ENCODE peak calls at places on chromosomes 3 and 15, in nine cellular contexts. J, B, P, I, K, M, F, C and W are unnamed samples.
A peak's percentile ranks its signal among the peaks of the same experiment; 100 is the strongest.

GRCh38 chr3:40992023-40992422 is 207.3 kb upstream of the CTNNB1 start:
- DNase-seq in C (no peak), I (no peak), J (no peak), P (no peak), M (no peak), B (no peak), F (no peak), K (no peak), W (no peak)

GRCh38 chr15:29821416-29822099 is 710 bp downstream of the TJP1 start:
- DNase-seq in K (peak; percentile 92), C (peak; percentile 87), B (peak; percentile 93), F (peak; percentile 84), J (peak; percentile 92), M (peak; percentile 80), P (peak; percentile 84), I (peak; percentile 70), W (no peak)

GRCh38 chr3:61682671-61683408 is 121.5 kb downstream of the PTPRG start:
- DNase-seq in J (no peak), M (no peak), B (peak; percentile 76), C (peak; percentile 36), F (no peak), I (peak; percentile 74), P (no peak), K (peak; percentile 24), W (no peak)

GRCh38 chr3:116963802-116964201 is 254.2 kb downstream of the TUSC7 start:
- DNase-seq in B (no peak), F (no peak), M (no peak), I (no peak), C (no peak), K (no peak), P (peak; percentile 17), J (no peak), W (no peak)

GRCh38 chr3:117603097-117603496 is 893.5 kb downstream of the TUSC7 start:
- DNase-seq in C (no peak), K (no peak), B (no peak), I (no peak), M (no peak), P (no peak), F (peak; percentile 85), J (no peak), W (peak; percentile 52)

GRCh38 chr15:58146734-58147133 is 8.6 kb downstream of the AQP9 start:
- DNase-seq in C (no peak), F (no peak), P (peak; percentile 60), M (no peak), K (peak; percentile 25), I (no peak), J (no peak), B (peak; percentile 36), W (no peak)

GRCh38 chr3:188830955-188831354 is 340.8 kb upstream of the TPRG1 start:
- DNase-seq in F (no peak), K (no peak), M (peak; percentile 8), I (no peak), B (peak; percentile 46), C (no peak), J (peak; percentile 41), P (peak; percentile 44), W (peak; percentile 3)

GRCh38 chr15:75452968-75453702 is 1.6 kb upstream of the SIN3A start:
- DNase-seq in I (peak; percentile 21), B (peak; percentile 58), F (peak; percentile 59), K (peak; percentile 65), J (peak; percentile 91), P (peak; percentile 30), M (no peak), C (peak; percentile 81), W (peak; percentile 78)

GRCh38 chr3:127900536-127900935 is 14.5 kb upstream of the KBTBD12 start:
- DNase-seq in C (no peak), B (no peak), K (no peak), J (no peak), P (no peak), I (no peak), F (no peak), M (no peak), W (no peak)

GRCh38 chr15:46280753-46281521 is 646.1 kb downstream of the SQOR start:
- DNase-seq in P (peak; percentile 56), M (peak; percentile 23), C (peak; percentile 54), F (peak; percentile 41), B (no peak), I (no peak), K (peak; percentile 28), J (peak; percentile 75), W (peak; percentile 1)

GRCh38 chr15:100559330-100559729 is 30.6 kb upstream of the CERS3 start:
- DNase-seq in I (no peak), J (no peak), M (no peak), F (no peak), K (peak; percentile 9), C (no peak), B (peak; percentile 85), P (peak; percentile 34), W (no peak)

GRCh38 chr15:79900087-79900486 is 3.3 kb upstream of the MTHFS start:
- DNase-seq in M (no peak), C (no peak), B (no peak), P (no peak), K (no peak), F (no peak), J (no peak), I (no peak), W (no peak)

GRCh38 chr15:48507416-48508065 is 138.0 kb downstream of the FBN1 start:
- DNase-seq in K (peak; percentile 71), P (peak; percentile 61), F (peak; percentile 54), B (peak; percentile 76), M (peak; percentile 42), J (peak; percentile 87), C (peak; percentile 72), I (peak; percentile 47), W (peak; percentile 41)

GRCh38 chr3:177201707-177202397 is 4.6 kb upstream of the TBL1XR1 start:
- DNase-seq in I (no peak), F (peak; percentile 99), B (no peak), P (peak; percentile 66), M (no peak), J (no peak), C (no peak), K (no peak), W (peak; percentile 56)

GRCh38 chr3:25441234-25441856 is 13.3 kb downstream of the RARB start:
- DNase-seq in J (peak; percentile 65), I (peak; percentile 15), P (no peak), K (no peak), M (no peak), F (no peak), C (peak; percentile 8), B (no peak), W (peak; percentile 36)

GRCh38 chr15:80854104-80854503 is 74.9 kb downstream of the CEMIP start:
- DNase-seq in P (no peak), B (no peak), K (no peak), F (no peak), C (no peak), J (no peak), I (no peak), M (no peak), W (no peak)

GRCh38 chr15:84791763-84792162 is 25.4 kb upstream of the ALPK3 start:
- DNase-seq in J (no peak), K (no peak), M (no peak), B (peak; percentile 25), P (no peak), I (no peak), C (no peak), F (no peak), W (no peak)

GRCh38 chr3:65343031-65343430 is 655.2 kb upstream of the ADAMTS9 start:
- DNase-seq in M (no peak), I (no peak), J (no peak), K (no peak), P (no peak), C (no peak), F (no peak), B (no peak), W (no peak)

GRCh38 chr3:52090131-52090548 is 33.8 kb upstream of the DUSP7 start:
- DNase-seq in I (peak; percentile 31), M (no peak), C (no peak), K (peak; percentile 71), J (no peak), P (peak; percentile 68), B (peak; percentile 92), F (no peak), W (no peak)

DNA sequence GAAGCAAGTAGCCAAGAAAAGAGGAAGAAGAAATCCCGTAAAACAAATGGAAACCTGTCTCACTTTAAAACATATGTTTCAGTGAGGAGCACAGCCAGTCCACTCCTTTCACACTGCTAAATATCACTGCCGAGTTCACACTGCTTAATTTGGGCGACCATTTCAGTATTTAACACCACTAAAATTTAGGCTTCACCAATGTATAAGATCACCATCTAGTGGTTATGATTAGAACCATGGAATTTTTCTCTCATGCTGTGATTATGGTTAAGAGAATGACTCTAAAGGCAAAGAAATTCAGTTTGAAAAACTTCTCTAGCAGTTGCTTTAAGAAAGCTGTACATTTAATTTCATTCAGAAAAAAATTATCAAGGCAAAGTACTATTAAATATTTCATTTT is 16.6 kb downstream of the SLC4A7 start:
- DNase-seq in P (peak; percentile 72), K (peak; percentile 22), F (peak; percentile 53), J (peak; percentile 31), M (peak; percentile 39), C (no peak), I (no peak), B (peak; percentile 74), W (peak; percentile 47)
- TF ChIP-seq EZH2phosphoT487 in P (no peak), K (no peak), F (no peak), J (no peak), M (no peak), C (no peak), I (no peak), B (no peak), W (no peak)

GRCh38 chr3:55518451-55518850 is 31.3 kb upstream of the WNT5A start:
- DNase-seq in K (no peak), F (no peak), P (peak; percentile 92), B (peak; percentile 29), J (no peak), I (no peak), C (no peak), M (no peak), W (no peak)
- TF ChIP-seq EZH2phosphoT487 in K (no peak), F (no peak), P (no peak), B (no peak), J (no peak), I (no peak), C (no peak), M (no peak), W (no peak)

DNA sequence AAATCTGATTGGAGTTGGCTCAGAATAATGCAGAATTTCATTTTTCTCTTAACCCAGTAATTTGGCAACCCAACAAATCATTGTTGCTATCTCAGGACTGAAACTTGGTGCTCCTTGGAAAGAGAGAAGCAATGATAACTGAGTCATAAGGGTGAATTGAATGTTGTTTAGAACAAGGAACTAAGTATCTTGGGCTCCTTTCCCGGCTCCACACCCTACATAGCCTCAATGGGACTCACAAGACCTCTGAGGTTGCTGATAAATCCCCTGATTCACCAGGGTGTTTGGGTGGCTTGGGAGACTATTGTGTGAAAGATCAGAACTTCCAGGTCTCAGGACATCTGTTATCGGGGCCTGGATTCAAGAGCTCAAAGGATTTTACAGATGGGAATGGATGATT is 7.7 kb upstream of the RAB8B start:
- DNase-seq in C (no peak), I (no peak), B (peak; percentile 38), K (no peak), J (no peak), F (no peak), P (no peak), M (no peak), W (no peak)
- TF ChIP-seq EZH2phosphoT487 in C (no peak), I (no peak), B (no peak), K (no peak), J (no peak), F (no peak), P (no peak), M (no peak), W (no peak)

DNA sequence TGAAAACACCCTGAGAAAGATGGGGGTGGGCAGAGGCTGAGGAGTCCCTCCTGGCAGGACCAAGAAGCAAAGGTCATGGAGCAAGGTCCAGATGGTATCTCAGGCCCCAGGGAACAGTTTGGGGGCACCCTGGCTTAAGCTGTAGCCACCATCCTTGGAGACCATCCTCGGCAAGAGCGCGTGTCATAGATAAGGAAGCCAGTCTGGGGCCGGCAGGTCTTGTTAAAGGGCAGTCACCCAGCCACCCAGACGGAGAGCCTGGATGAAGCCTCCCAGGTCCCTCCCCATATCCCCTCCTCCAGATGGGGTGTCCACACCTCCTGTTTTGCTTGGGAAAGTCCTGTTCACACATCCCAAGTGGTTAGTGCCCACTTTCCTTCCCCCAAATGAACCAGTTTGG is 191.1 kb downstream of the KLF13 start:
- DNase-seq in M (no peak), P (no peak), J (no peak), B (no peak), F (no peak), I (no peak), C (no peak), K (no peak), W (no peak)
- TF ChIP-seq EZH2phosphoT487 in M (no peak), P (no peak), J (no peak), B (no peak), F (no peak), I (no peak), C (no peak), K (no peak), W (no peak)